ENCODE peak calls at places on chromosomes 7 and 10, in seven cellular contexts. One of them, this sample, is unnamed.

GRCh38 chr10:28503114-28503513 is 29.8 kb upstream of the WAC start:
- DNase-seq in iPS-NIHi11: peak
- DNase-seq in activated CD8-positive, alpha-beta memory T cell treated with anti-CD3 and anti-CD28 coated beads, Interleukin-2, amount 50 U/mL, for 48 hours: no peak
- DNase-seq in NCI-H1092 treated with DMSO at 0.1 percent for 48 hours: peak
- DNase-seq in esophagus squamous epithelium: no peak
- DNase-seq in cardiac muscle cell: no peak
- DNase-seq in endothelial cell: no peak
- DNase-seq in this sample: peak

GRCh38 chr10:22268503-22268902 is 47.7 kb upstream of the COMMD3 start:
- DNase-seq in iPS-NIHi11: no peak
- DNase-seq in activated CD8-positive, alpha-beta memory T cell treated with anti-CD3 and anti-CD28 coated beads, Interleukin-2, amount 50 U/mL, for 48 hours: no peak
- DNase-seq in NCI-H1092 treated with DMSO at 0.1 percent for 48 hours: no peak
- DNase-seq in esophagus squamous epithelium: no peak
- DNase-seq in cardiac muscle cell: no peak
- DNase-seq in endothelial cell: no peak
- DNase-seq in this sample: no peak

GRCh38 chr7:17370901-17371550 is 72.6 kb downstream of the AHR start:
- DNase-seq in iPS-NIHi11: no peak
- DNase-seq in activated CD8-positive, alpha-beta memory T cell treated with anti-CD3 and anti-CD28 coated beads, Interleukin-2, amount 50 U/mL, for 48 hours: no peak
- DNase-seq in NCI-H1092 treated with DMSO at 0.1 percent for 48 hours: no peak
- DNase-seq in esophagus squamous epithelium: no peak
- DNase-seq in cardiac muscle cell: no peak
- DNase-seq in endothelial cell: no peak
- DNase-seq in this sample: no peak

GRCh38 chr10:129833988-129834387 is 130.1 kb downstream of the EBF3 start:
- DNase-seq in iPS-NIHi11: no peak
- DNase-seq in activated CD8-positive, alpha-beta memory T cell treated with anti-CD3 and anti-CD28 coated beads, Interleukin-2, amount 50 U/mL, for 48 hours: no peak
- DNase-seq in NCI-H1092 treated with DMSO at 0.1 percent for 48 hours: no peak
- DNase-seq in esophagus squamous epithelium: no peak
- DNase-seq in cardiac muscle cell: no peak
- DNase-seq in endothelial cell: no peak
- DNase-seq in this sample: no peak

GRCh38 chr7:140867467-140868314 is 57.0 kb downstream of the BRAF start:
- DNase-seq in iPS-NIHi11: no peak
- DNase-seq in activated CD8-positive, alpha-beta memory T cell treated with anti-CD3 and anti-CD28 coated beads, Interleukin-2, amount 50 U/mL, for 48 hours: no peak
- DNase-seq in NCI-H1092 treated with DMSO at 0.1 percent for 48 hours: no peak
- DNase-seq in esophagus squamous epithelium: no peak
- DNase-seq in cardiac muscle cell: no peak
- DNase-seq in endothelial cell: no peak
- DNase-seq in this sample: no peak

GRCh38 chr10:78381072-78381471 is 347.4 kb downstream of the RPS24 start:
- DNase-seq in iPS-NIHi11: peak
- DNase-seq in activated CD8-positive, alpha-beta memory T cell treated with anti-CD3 and anti-CD28 coated beads, Interleukin-2, amount 50 U/mL, for 48 hours: no peak
- DNase-seq in NCI-H1092 treated with DMSO at 0.1 percent for 48 hours: no peak
- DNase-seq in esophagus squamous epithelium: no peak
- DNase-seq in cardiac muscle cell: no peak
- DNase-seq in endothelial cell: peak
- DNase-seq in this sample: no peak

GRCh38 chr10:122113161-122113944 is 124.4 kb downstream of the TACC2 start:
- DNase-seq in iPS-NIHi11: peak
- DNase-seq in activated CD8-positive, alpha-beta memory T cell treated with anti-CD3 and anti-CD28 coated beads, Interleukin-2, amount 50 U/mL, for 48 hours: peak
- DNase-seq in NCI-H1092 treated with DMSO at 0.1 percent for 48 hours: no peak
- DNase-seq in esophagus squamous epithelium: no peak
- DNase-seq in cardiac muscle cell: peak
- DNase-seq in endothelial cell: peak
- DNase-seq in this sample: no peak

GRCh38 chr10:116044722-116045374 is 228.2 kb downstream of the GFRA1 start:
- DNase-seq in iPS-NIHi11: no peak
- DNase-seq in activated CD8-positive, alpha-beta memory T cell treated with anti-CD3 and anti-CD28 coated beads, Interleukin-2, amount 50 U/mL, for 48 hours: no peak
- DNase-seq in NCI-H1092 treated with DMSO at 0.1 percent for 48 hours: no peak
- DNase-seq in esophagus squamous epithelium: no peak
- DNase-seq in cardiac muscle cell: peak
- DNase-seq in endothelial cell: no peak
- DNase-seq in this sample: no peak

GRCh38 chr7:8176370-8177081 is 85.4 kb downstream of the ICA1 start:
- DNase-seq in iPS-NIHi11: no peak
- DNase-seq in activated CD8-positive, alpha-beta memory T cell treated with anti-CD3 and anti-CD28 coated beads, Interleukin-2, amount 50 U/mL, for 48 hours: peak
- DNase-seq in NCI-H1092 treated with DMSO at 0.1 percent for 48 hours: peak
- DNase-seq in esophagus squamous epithelium: no peak
- DNase-seq in cardiac muscle cell: no peak
- DNase-seq in endothelial cell: no peak
- DNase-seq in this sample: no peak

GRCh38 chr7:90474284-90475210 is 5.1 kb downstream of the PTTG1IP2 start:
- DNase-seq in iPS-NIHi11: no peak
- DNase-seq in activated CD8-positive, alpha-beta memory T cell treated with anti-CD3 and anti-CD28 coated beads, Interleukin-2, amount 50 U/mL, for 48 hours: no peak
- DNase-seq in NCI-H1092 treated with DMSO at 0.1 percent for 48 hours: no peak
- DNase-seq in esophagus squamous epithelium: no peak
- DNase-seq in cardiac muscle cell: peak
- DNase-seq in endothelial cell: no peak
- DNase-seq in this sample: no peak

GRCh38 chr7:25851332-25852248 is 300.4 kb upstream of the NFE2L3 start:
- DNase-seq in iPS-NIHi11: peak
- DNase-seq in activated CD8-positive, alpha-beta memory T cell treated with anti-CD3 and anti-CD28 coated beads, Interleukin-2, amount 50 U/mL, for 48 hours: peak
- DNase-seq in NCI-H1092 treated with DMSO at 0.1 percent for 48 hours: peak
- DNase-seq in esophagus squamous epithelium: no peak
- DNase-seq in cardiac muscle cell: peak
- DNase-seq in endothelial cell: peak
- DNase-seq in this sample: peak

GRCh38 chr7:77482015-77482414 is 55.1 kb upstream of the PTPN12 start:
- DNase-seq in iPS-NIHi11: peak
- DNase-seq in activated CD8-positive, alpha-beta memory T cell treated with anti-CD3 and anti-CD28 coated beads, Interleukin-2, amount 50 U/mL, for 48 hours: no peak
- DNase-seq in NCI-H1092 treated with DMSO at 0.1 percent for 48 hours: no peak
- DNase-seq in esophagus squamous epithelium: no peak
- DNase-seq in cardiac muscle cell: peak
- DNase-seq in endothelial cell: no peak
- DNase-seq in this sample: no peak

GRCh38 chr7:1552200-1552599 is 3.8 kb downstream of the TMEM184A start:
- DNase-seq in iPS-NIHi11: no peak
- DNase-seq in activated CD8-positive, alpha-beta memory T cell treated with anti-CD3 and anti-CD28 coated beads, Interleukin-2, amount 50 U/mL, for 48 hours: no peak
- DNase-seq in NCI-H1092 treated with DMSO at 0.1 percent for 48 hours: no peak
- DNase-seq in esophagus squamous epithelium: no peak
- DNase-seq in cardiac muscle cell: no peak
- DNase-seq in endothelial cell: no peak
- DNase-seq in this sample: no peak

GRCh38 chr10:124125305-124126116 is 32.1 kb upstream of the CHST15 start:
- DNase-seq in iPS-NIHi11: peak
- DNase-seq in activated CD8-positive, alpha-beta memory T cell treated with anti-CD3 and anti-CD28 coated beads, Interleukin-2, amount 50 U/mL, for 48 hours: no peak
- DNase-seq in NCI-H1092 treated with DMSO at 0.1 percent for 48 hours: no peak
- DNase-seq in esophagus squamous epithelium: no peak
- DNase-seq in cardiac muscle cell: peak
- DNase-seq in endothelial cell: no peak
- DNase-seq in this sample: no peak

GRCh38 chr10:1292611-1293021 is 236.4 kb downstream of the WDR37 start:
- DNase-seq in iPS-NIHi11: no peak
- DNase-seq in activated CD8-positive, alpha-beta memory T cell treated with anti-CD3 and anti-CD28 coated beads, Interleukin-2, amount 50 U/mL, for 48 hours: no peak
- DNase-seq in NCI-H1092 treated with DMSO at 0.1 percent for 48 hours: no peak
- DNase-seq in esophagus squamous epithelium: no peak
- DNase-seq in cardiac muscle cell: no peak
- DNase-seq in endothelial cell: no peak
- DNase-seq in this sample: no peak

GRCh38 chr7:99380032-99380822 is 5.7 kb downstream of the ARPC1B start:
- DNase-seq in iPS-NIHi11: no peak
- DNase-seq in activated CD8-positive, alpha-beta memory T cell treated with anti-CD3 and anti-CD28 coated beads, Interleukin-2, amount 50 U/mL, for 48 hours: peak
- DNase-seq in NCI-H1092 treated with DMSO at 0.1 percent for 48 hours: no peak
- DNase-seq in esophagus squamous epithelium: no peak
- DNase-seq in cardiac muscle cell: peak
- DNase-seq in endothelial cell: no peak
- DNase-seq in this sample: no peak

GRCh38 chr10:77223532-77224460 is 413.8 kb downstream of the KCNMA1 start:
- DNase-seq in iPS-NIHi11: no peak
- DNase-seq in activated CD8-positive, alpha-beta memory T cell treated with anti-CD3 and anti-CD28 coated beads, Interleukin-2, amount 50 U/mL, for 48 hours: no peak
- DNase-seq in NCI-H1092 treated with DMSO at 0.1 percent for 48 hours: no peak
- DNase-seq in esophagus squamous epithelium: no peak
- DNase-seq in cardiac muscle cell: no peak
- DNase-seq in endothelial cell: no peak
- DNase-seq in this sample: no peak

GRCh38 chr10:34816067-34817002 is 1.2 kb upstream of the PARD3 start:
- DNase-seq in iPS-NIHi11: no peak
- DNase-seq in activated CD8-positive, alpha-beta memory T cell treated with anti-CD3 and anti-CD28 coated beads, Interleukin-2, amount 50 U/mL, for 48 hours: no peak
- DNase-seq in NCI-H1092 treated with DMSO at 0.1 percent for 48 hours: no peak
- DNase-seq in esophagus squamous epithelium: no peak
- DNase-seq in cardiac muscle cell: peak
- DNase-seq in endothelial cell: peak
- DNase-seq in this sample: no peak

GRCh38 chr7:147412109-147412508 is 1178.5 kb upstream of the C7orf33 start:
- DNase-seq in iPS-NIHi11: no peak
- DNase-seq in activated CD8-positive, alpha-beta memory T cell treated with anti-CD3 and anti-CD28 coated beads, Interleukin-2, amount 50 U/mL, for 48 hours: no peak
- DNase-seq in NCI-H1092 treated with DMSO at 0.1 percent for 48 hours: no peak
- DNase-seq in esophagus squamous epithelium: no peak
- DNase-seq in cardiac muscle cell: peak
- DNase-seq in endothelial cell: no peak
- DNase-seq in this sample: no peak

GRCh38 chr10:103850572-103850895 is 4.8 kb downstream of the SH3PXD2A start:
- DNase-seq in iPS-NIHi11: no peak
- DNase-seq in activated CD8-positive, alpha-beta memory T cell treated with anti-CD3 and anti-CD28 coated beads, Interleukin-2, amount 50 U/mL, for 48 hours: no peak
- DNase-seq in NCI-H1092 treated with DMSO at 0.1 percent for 48 hours: no peak
- DNase-seq in esophagus squamous epithelium: no peak
- DNase-seq in cardiac muscle cell: no peak
- DNase-seq in endothelial cell: no peak
- DNase-seq in this sample: no peak

GRCh38 chr7:111053035-111053434 is 37.9 kb upstream of the LRRN3 start:
- DNase-seq in iPS-NIHi11: no peak
- DNase-seq in activated CD8-positive, alpha-beta memory T cell treated with anti-CD3 and anti-CD28 coated beads, Interleukin-2, amount 50 U/mL, for 48 hours: no peak
- DNase-seq in NCI-H1092 treated with DMSO at 0.1 percent for 48 hours: no peak
- DNase-seq in esophagus squamous epithelium: no peak
- DNase-seq in cardiac muscle cell: no peak
- DNase-seq in endothelial cell: no peak
- DNase-seq in this sample: no peak

GRCh38 chr10:115845958-115846357 is 427.0 kb downstream of the GFRA1 start:
- DNase-seq in iPS-NIHi11: no peak
- DNase-seq in activated CD8-positive, alpha-beta memory T cell treated with anti-CD3 and anti-CD28 coated beads, Interleukin-2, amount 50 U/mL, for 48 hours: no peak
- DNase-seq in NCI-H1092 treated with DMSO at 0.1 percent for 48 hours: no peak
- DNase-seq in esophagus squamous epithelium: no peak
- DNase-seq in cardiac muscle cell: no peak
- DNase-seq in endothelial cell: no peak
- DNase-seq in this sample: no peak

GRCh38 chr7:68888971-68889385 is 709.3 kb upstream of the AUTS2 start:
- DNase-seq in iPS-NIHi11: no peak
- DNase-seq in activated CD8-positive, alpha-beta memory T cell treated with anti-CD3 and anti-CD28 coated beads, Interleukin-2, amount 50 U/mL, for 48 hours: no peak
- DNase-seq in NCI-H1092 treated with DMSO at 0.1 percent for 48 hours: no peak
- DNase-seq in esophagus squamous epithelium: no peak
- DNase-seq in cardiac muscle cell: peak
- DNase-seq in endothelial cell: no peak
- DNase-seq in this sample: no peak

GRCh38 chr10:73232887-73233286 is 14.2 kb downstream of the DNAJC9 start:
- DNase-seq in iPS-NIHi11: no peak
- DNase-seq in activated CD8-positive, alpha-beta memory T cell treated with anti-CD3 and anti-CD28 coated beads, Interleukin-2, amount 50 U/mL, for 48 hours: no peak
- DNase-seq in NCI-H1092 treated with DMSO at 0.1 percent for 48 hours: no peak
- DNase-seq in esophagus squamous epithelium: no peak
- DNase-seq in cardiac muscle cell: no peak
- DNase-seq in endothelial cell: peak
- DNase-seq in this sample: no peak

GRCh38 chr10:6299743-6300105 is 97.0 kb downstream of the PFKFB3 start:
- DNase-seq in iPS-NIHi11: no peak
- DNase-seq in activated CD8-positive, alpha-beta memory T cell treated with anti-CD3 and anti-CD28 coated beads, Interleukin-2, amount 50 U/mL, for 48 hours: no peak
- DNase-seq in NCI-H1092 treated with DMSO at 0.1 percent for 48 hours: no peak
- DNase-seq in esophagus squamous epithelium: no peak
- DNase-seq in cardiac muscle cell: no peak
- DNase-seq in endothelial cell: no peak
- DNase-seq in this sample: no peak

GRCh38 chr7:25820432-25821040 is 331.5 kb upstream of the NFE2L3 start:
- DNase-seq in iPS-NIHi11: peak
- DNase-seq in activated CD8-positive, alpha-beta memory T cell treated with anti-CD3 and anti-CD28 coated beads, Interleukin-2, amount 50 U/mL, for 48 hours: no peak
- DNase-seq in NCI-H1092 treated with DMSO at 0.1 percent for 48 hours: no peak
- DNase-seq in esophagus squamous epithelium: no peak
- DNase-seq in cardiac muscle cell: no peak
- DNase-seq in endothelial cell: peak
- DNase-seq in this sample: no peak

GRCh38 chr10:133292919-133293809 is 15.5 kb downstream of the TUBGCP2 start:
- DNase-seq in iPS-NIHi11: peak
- DNase-seq in activated CD8-positive, alpha-beta memory T cell treated with anti-CD3 and anti-CD28 coated beads, Interleukin-2, amount 50 U/mL, for 48 hours: no peak
- DNase-seq in NCI-H1092 treated with DMSO at 0.1 percent for 48 hours: no peak
- DNase-seq in esophagus squamous epithelium: no peak
- DNase-seq in cardiac muscle cell: peak
- DNase-seq in endothelial cell: no peak
- DNase-seq in this sample: no peak

GRCh38 chr10:91043173-91043910 is 122.5 kb upstream of the ANKRD1 start:
- DNase-seq in iPS-NIHi11: peak
- DNase-seq in activated CD8-positive, alpha-beta memory T cell treated with anti-CD3 and anti-CD28 coated beads, Interleukin-2, amount 50 U/mL, for 48 hours: no peak
- DNase-seq in NCI-H1092 treated with DMSO at 0.1 percent for 48 hours: peak
- DNase-seq in esophagus squamous epithelium: no peak
- DNase-seq in cardiac muscle cell: peak
- DNase-seq in endothelial cell: peak
- DNase-seq in this sample: no peak

GRCh38 chr10:88273567-88273966 is 309.6 kb downstream of the RNLS start:
- DNase-seq in iPS-NIHi11: no peak
- DNase-seq in activated CD8-positive, alpha-beta memory T cell treated with anti-CD3 and anti-CD28 coated beads, Interleukin-2, amount 50 U/mL, for 48 hours: no peak
- DNase-seq in NCI-H1092 treated with DMSO at 0.1 percent for 48 hours: no peak
- DNase-seq in esophagus squamous epithelium: no peak
- DNase-seq in cardiac muscle cell: no peak
- DNase-seq in endothelial cell: no peak
- DNase-seq in this sample: no peak

GRCh38 chr7:138091073-138091472 is 14.8 kb downstream of the AKR1D1 start:
- DNase-seq in iPS-NIHi11: no peak
- DNase-seq in activated CD8-positive, alpha-beta memory T cell treated with anti-CD3 and anti-CD28 coated beads, Interleukin-2, amount 50 U/mL, for 48 hours: no peak
- DNase-seq in NCI-H1092 treated with DMSO at 0.1 percent for 48 hours: no peak
- DNase-seq in esophagus squamous epithelium: no peak
- DNase-seq in cardiac muscle cell: no peak
- DNase-seq in endothelial cell: no peak
- DNase-seq in this sample: no peak

GRCh38 chr10:113019692-113020424 is 69.8 kb downstream of the TCF7L2 start:
- DNase-seq in iPS-NIHi11: no peak
- DNase-seq in activated CD8-positive, alpha-beta memory T cell treated with anti-CD3 and anti-CD28 coated beads, Interleukin-2, amount 50 U/mL, for 48 hours: no peak
- DNase-seq in NCI-H1092 treated with DMSO at 0.1 percent for 48 hours: peak
- DNase-seq in esophagus squamous epithelium: no peak
- DNase-seq in cardiac muscle cell: no peak
- DNase-seq in endothelial cell: no peak
- DNase-seq in this sample: no peak

GRCh38 chr10:93813507-93814465 is 56.0 kb downstream of the LGI1 start:
- DNase-seq in iPS-NIHi11: peak
- DNase-seq in activated CD8-positive, alpha-beta memory T cell treated with anti-CD3 and anti-CD28 coated beads, Interleukin-2, amount 50 U/mL, for 48 hours: peak
- DNase-seq in NCI-H1092 treated with DMSO at 0.1 percent for 48 hours: peak
- DNase-seq in esophagus squamous epithelium: no peak
- DNase-seq in cardiac muscle cell: peak
- DNase-seq in endothelial cell: peak
- DNase-seq in this sample: peak

GRCh38 chr10:3190817-3191216 is 18.2 kb upstream of the PITRM1 start:
- DNase-seq in iPS-NIHi11: no peak
- DNase-seq in activated CD8-positive, alpha-beta memory T cell treated with anti-CD3 and anti-CD28 coated beads, Interleukin-2, amount 50 U/mL, for 48 hours: no peak
- DNase-seq in NCI-H1092 treated with DMSO at 0.1 percent for 48 hours: no peak
- DNase-seq in esophagus squamous epithelium: no peak
- DNase-seq in cardiac muscle cell: no peak
- DNase-seq in endothelial cell: no peak
- DNase-seq in this sample: no peak

GRCh38 chr7:43039346-43039745 is 73.1 kb upstream of the HECW1 start:
- DNase-seq in iPS-NIHi11: peak
- DNase-seq in activated CD8-positive, alpha-beta memory T cell treated with anti-CD3 and anti-CD28 coated beads, Interleukin-2, amount 50 U/mL, for 48 hours: no peak
- DNase-seq in NCI-H1092 treated with DMSO at 0.1 percent for 48 hours: no peak
- DNase-seq in esophagus squamous epithelium: no peak
- DNase-seq in cardiac muscle cell: no peak
- DNase-seq in endothelial cell: no peak
- DNase-seq in this sample: no peak

GRCh38 chr7:103988468-103989199 is 824 bp downstream of the RELN start:
- DNase-seq in iPS-NIHi11: peak
- DNase-seq in activated CD8-positive, alpha-beta memory T cell treated with anti-CD3 and anti-CD28 coated beads, Interleukin-2, amount 50 U/mL, for 48 hours: no peak
- DNase-seq in NCI-H1092 treated with DMSO at 0.1 percent for 48 hours: peak
- DNase-seq in esophagus squamous epithelium: no peak
- DNase-seq in cardiac muscle cell: peak
- DNase-seq in endothelial cell: peak
- DNase-seq in this sample: peak

This sample was measured in cerebellum.